ENCODE peak calls at places on chromosome 13, in nine cellular contexts. K is Right ventricle myocardium superior, H is foreskin melanocyte, R is spleen, U is PC-3, B is NCI-H1417, N is WERI-Rb-1, A is H54, F is HS-27A. I is an unnamed sample.

GRCh38 chr13:113854238-113855011 is 9.5 kb downstream of the GAS6 start:
- DNase-seq in N (peak; percentile 9), B (peak; percentile 50), A (no peak), H (peak; percentile 45), U (no peak), K (peak; percentile 78), R (peak; percentile 69), F (no peak), I (peak; percentile 86)

GRCh38 chr13:104460553-104460952 is 1394.3 kb upstream of the SLC10A2 start:
- DNase-seq in H (no peak), F (peak; percentile 19), B (no peak), U (peak; percentile 19), A (no peak), K (no peak), R (no peak), N (no peak), I (no peak)

GRCh38 chr13:67341406-67341805 is 111.3 kb upstream of the PCDH9 start:
- DNase-seq in K (no peak), H (no peak), N (no peak), U (peak; percentile 2), F (no peak), R (no peak), B (no peak), A (no peak), I (no peak)

GRCh38 chr13:84192125-84192524 is 309.9 kb upstream of the SLITRK1 start:
- DNase-seq in K (no peak), R (no peak), B (no peak), N (no peak), F (peak; percentile 57), H (no peak), A (peak; percentile 6), U (peak; percentile 9), I (no peak)

GRCh38 chr13:96779691-96780090 is 214.6 kb downstream of the OXGR1 start:
- DNase-seq in U (no peak), A (no peak), F (no peak), B (no peak), R (no peak), K (no peak), H (no peak), N (no peak), I (no peak)

GRCh38 chr13:48976677-48977625 is 1.2 kb downstream of the FNDC3A start:
- DNase-seq in B (peak; percentile 34), U (peak; percentile 3), R (no peak), H (peak; percentile 50), K (no peak), A (no peak), N (no peak), F (no peak), I (no peak)

GRCh38 chr13:71831716-71832115 is 35.3 kb downstream of the DACH1 start:
- DNase-seq in U (no peak), B (no peak), N (no peak), K (no peak), R (no peak), H (no peak), A (no peak), F (no peak), I (no peak)

GRCh38 chr13:98657506-98658085 is 80.7 kb upstream of the STK24 start:
- DNase-seq in A (no peak), F (no peak), B (no peak), H (no peak), N (no peak), R (no peak), U (no peak), K (no peak), I (no peak)

GRCh38 chr13:113387396-113387795 is 23.5 kb upstream of the GRTP1 start:
- DNase-seq in N (no peak), B (no peak), A (no peak), R (no peak), K (no peak), F (no peak), H (no peak), U (no peak), I (no peak)

GRCh38 chr13:73849292-73849691 is 284.9 kb downstream of the KLF12 start:
- DNase-seq in U (peak; percentile 33), B (no peak), A (no peak), N (peak; percentile 21), H (peak; percentile 35), F (no peak), K (no peak), R (no peak), I (no peak)

GRCh38 chr13:30031488-30031887 is 181.1 kb upstream of the UBL3 start:
- DNase-seq in H (no peak), B (no peak), K (no peak), A (no peak), R (no peak), U (no peak), N (no peak), F (no peak), I (no peak)

GRCh38 chr13:98451676-98452105 is 125.2 kb downstream of the STK24 start:
- DNase-seq in B (peak; percentile 56), U (no peak), R (no peak), A (no peak), H (no peak), F (no peak), N (no peak), K (no peak), I (peak; percentile 88)

GRCh38 chr13:29619995-29620394 is 24.5 kb upstream of the SLC7A1 start:
- DNase-seq in U (no peak), A (no peak), N (no peak), B (no peak), R (no peak), K (no peak), F (peak; percentile 45), H (no peak), I (no peak)

GRCh38 chr13:24396821-24397220 is 87.4 kb downstream of the C1QTNF9 start:
- DNase-seq in H (no peak), U (no peak), A (no peak), N (no peak), R (no peak), K (no peak), B (no peak), F (no peak), I (no peak)

GRCh38 chr13:22110368-22110767 is 439.5 kb downstream of the FGF9 start:
- DNase-seq in F (no peak), N (no peak), A (no peak), R (no peak), K (no peak), H (no peak), U (peak; percentile 38), B (no peak), I (peak; percentile 90)

GRCh38 chr13:68927387-68928026 is 1180.1 kb upstream of the ATXN8OS start:
- DNase-seq in R (no peak), U (peak; percentile 60), F (no peak), N (peak; percentile 52), H (peak; percentile 2), K (no peak), B (no peak), A (no peak), I (no peak)

GRCh38 chr13:78650725-78651083 is 8.3 kb downstream of the OBI1 start:
- DNase-seq in U (no peak), F (no peak), H (no peak), A (no peak), B (no peak), R (no peak), N (no peak), K (no peak), I (no peak)

GRCh38 chr13:110581489-110582185 is 20.1 kb upstream of the RAB20 start:
- DNase-seq in R (peak; percentile 56), A (no peak), U (no peak), F (no peak), K (no peak), N (no peak), H (no peak), B (no peak), I (no peak)

GRCh38 chr13:94620286-94620896 is 18.7 kb downstream of the GPR180 start:
- DNase-seq in U (peak; percentile 61), F (no peak), K (no peak), B (peak; percentile 76), R (no peak), N (peak; percentile 73), H (no peak), A (no peak), I (no peak)

GRCh38 chr13:27619093-27619705 is 1.1 kb downstream of the LNX2 start:
- DNase-seq in F (no peak), N (no peak), R (no peak), K (no peak), U (peak; percentile 21), A (no peak), B (no peak), H (peak; percentile 8), I (no peak)

GRCh38 chr13:109199280-109199679 is 569.9 kb downstream of the MYO16 start:
- DNase-seq in U (no peak), R (no peak), F (no peak), H (peak; percentile 68), K (no peak), N (no peak), B (no peak), A (no peak), I (no peak)

GRCh38 chr13:32409561-32410440 is 18.1 kb downstream of the N4BP2L1 start:
- DNase-seq in N (no peak), R (no peak), H (no peak), K (peak; percentile 65), U (no peak), B (no peak), A (no peak), F (no peak), I (peak; percentile 88)

GRCh38 chr13:68056816-68057710 is 826.9 kb upstream of the PCDH9 start:
- DNase-seq in B (no peak), K (no peak), R (no peak), F (no peak), N (no peak), H (no peak), U (peak; percentile 83), A (peak; percentile 6), I (no peak)

GRCh38 chr13:53104120-53104519 is 75.5 kb downstream of the OLFM4 start:
- DNase-seq in U (no peak), R (no peak), K (no peak), A (no peak), F (no peak), B (no peak), H (no peak), N (no peak), I (no peak)

GRCh38 chr13:64278493-64278892 is 2862.8 kb upstream of the PCDH20 start:
- DNase-seq in H (no peak), R (no peak), B (no peak), F (peak; percentile 31), A (peak; percentile 5), N (no peak), U (peak; percentile 80), K (no peak), I (no peak)

GRCh38 chr13:71577127-71577526 is 289.9 kb downstream of the DACH1 start:
- DNase-seq in N (no peak), F (no peak), K (no peak), U (peak; percentile 13), R (no peak), A (no peak), B (no peak), H (no peak), I (no peak)

GRCh38 chr13:42099962-42100675 is 51.7 kb downstream of the DGKH start:
- DNase-seq in H (no peak), R (no peak), B (no peak), F (no peak), K (no peak), N (no peak), U (no peak), A (no peak), I (no peak)

GRCh38 chr13:76286178-76286577 is 600.0 kb downstream of the KCTD12 start:
- DNase-seq in H (no peak), A (no peak), U (peak; percentile 28), K (no peak), R (no peak), F (no peak), B (no peak), N (no peak), I (no peak)

GRCh38 chr13:65460136-65460535 is 1770.0 kb downstream of the PCDH9 start:
- DNase-seq in N (no peak), F (no peak), B (no peak), U (no peak), H (no peak), K (no peak), R (no peak), A (no peak), I (no peak)

GRCh38 chr13:103883152-103883551 is 816.9 kb upstream of the SLC10A2 start:
- DNase-seq in U (peak; percentile 97), A (peak; percentile 65), B (peak; percentile 91), K (peak; percentile 91), N (peak; percentile 90), H (peak; percentile 95), R (peak; percentile 75), F (peak; percentile 86), I (peak; percentile 92)

GRCh38 chr13:34722931-34723330 is 219.1 kb upstream of the NBEA start:
- DNase-seq in A (no peak), B (no peak), U (no peak), K (no peak), R (no peak), H (no peak), N (no peak), F (no peak), I (no peak)